ENCODE peak calls at places on chromosome 14, in ten cellular contexts. V, J, F, M, C, P, R, G, L and Z are unnamed samples.

GRCh38 chr14:23562822-23563472 is 4.6 kb downstream of the AP1G2 start:
- DNase-seq in P (peak), G (peak), F (peak), L (peak), J (no peak), C (peak), V (no peak), M (peak), R (peak), Z (peak)

GRCh38 chr14:72665259-72665658 is 228.6 kb downstream of the DPF3 start:
- DNase-seq in C (peak), P (peak), M (no peak), V (no peak), J (no peak), F (no peak), G (no peak), R (peak), L (no peak), Z (no peak)

GRCh38 chr14:36701144-36701543 is 39.5 kb downstream of the PAX9 start:
- DNase-seq in P (no peak), V (no peak), R (no peak), C (no peak), G (no peak), L (no peak), M (no peak), J (no peak), F (no peak), Z (no peak)

GRCh38 chr14:105488781-105489606 is 2.1 kb upstream of the TEDC1 start:
- DNase-seq in P (no peak), R (peak), J (no peak), V (peak), M (no peak), G (no peak), F (no peak), C (no peak), L (no peak), Z (no peak)

GRCh38 chr14:98633380-98633779 is 638.6 kb downstream of the BCL11B start:
- DNase-seq in P (no peak), C (no peak), L (peak), M (no peak), G (no peak), R (no peak), F (no peak), J (no peak), V (no peak), Z (peak)

GRCh38 chr14:92520102-92520651 is 6.6 kb downstream of the RIN3 start:
- DNase-seq in C (no peak), J (no peak), R (no peak), L (no peak), V (no peak), F (no peak), M (no peak), G (no peak), P (no peak), Z (no peak)

GRCh38 chr14:89921346-89921745 is 33.2 kb downstream of the EFCAB11 start:
- DNase-seq in M (no peak), G (no peak), F (no peak), L (no peak), V (no peak), R (no peak), C (no peak), J (no peak), P (no peak), Z (no peak)

GRCh38 chr14:76773956-76774355 is 12.7 kb downstream of the VASH1 start:
- DNase-seq in V (peak), M (no peak), J (no peak), L (no peak), C (no peak), R (no peak), G (no peak), P (no peak), F (no peak), Z (no peak)

GRCh38 chr14:95597784-95598204 is 62.9 kb downstream of the GLRX5 start:
- DNase-seq in M (peak), G (no peak), L (peak), R (no peak), V (no peak), P (peak), J (no peak), C (peak), F (peak), Z (peak)

GRCh38 chr14:100590726-100591452 is 3.7 kb upstream of the BEGAIN start:
- DNase-seq in V (no peak), C (no peak), R (no peak), F (no peak), L (no peak), P (no peak), G (no peak), J (peak), M (no peak), Z (no peak)

GRCh38 chr14:66237701-66238100 is 248.5 kb upstream of the CCDC196 start:
- DNase-seq in V (no peak), J (no peak), G (no peak), R (no peak), F (no peak), P (no peak), C (no peak), M (no peak), L (no peak), Z (no peak)

GRCh38 chr14:103576371-103577024 is 13.7 kb downstream of the COA8 start:
- DNase-seq in F (no peak), V (peak), G (no peak), J (peak), L (no peak), R (peak), P (peak), M (no peak), C (peak), Z (no peak)

GRCh38 chr14:42222924-42223471 is 616.3 kb downstream of the LRFN5 start:
- DNase-seq in L (peak), J (no peak), C (peak), V (peak), R (peak), G (no peak), F (no peak), M (no peak), P (peak), Z (peak)

GRCh38 chr14:39492267-39492666 is 60.0 kb upstream of the FBXO33 start:
- DNase-seq in R (peak), V (no peak), M (no peak), C (peak), P (peak), J (no peak), F (no peak), G (no peak), L (no peak), Z (no peak)

GRCh38 chr14:49767473-49768300 is at the start of gene KLHDC2:
- DNase-seq in C (peak), F (peak), J (peak), L (peak), P (peak), M (peak), R (peak), G (peak), V (peak), Z (peak)

GRCh38 chr14:101103321-101103901 is 199.9 kb upstream of the RTL1 start:
- DNase-seq in G (no peak), C (peak), L (no peak), R (no peak), J (no peak), M (no peak), F (no peak), V (no peak), P (no peak), Z (no peak)

GRCh38 chr14:95048771-95049312 is 108.5 kb downstream of the DICER1 start:
- DNase-seq in P (no peak), R (no peak), M (no peak), V (no peak), F (no peak), J (peak), L (no peak), G (no peak), C (no peak), Z (no peak)

GRCh38 chr14:94408546-94409095 is 20.2 kb upstream of the SERPINA1 start:
- DNase-seq in J (no peak), M (no peak), G (no peak), P (no peak), R (no peak), L (no peak), C (no peak), F (no peak), V (no peak), Z (no peak)

GRCh38 chr14:61280526-61281185 is 482 bp downstream of the TMEM30B start:
- DNase-seq in C (peak), P (no peak), L (peak), F (peak), J (peak), V (peak), R (peak), M (peak), G (peak), Z (peak)

GRCh38 chr14:51442513-51443175 is 202.6 kb downstream of the TMX1 start:
- DNase-seq in G (no peak), M (no peak), J (peak), L (no peak), C (peak), F (no peak), R (peak), P (peak), V (no peak), Z (no peak)

GRCh38 chr14:83867871-83868270 is 1662.1 kb upstream of the FLRT2 start:
- DNase-seq in C (no peak), J (no peak), V (no peak), P (no peak), M (no peak), L (peak), R (no peak), F (no peak), G (no peak), Z (peak)

GRCh38 chr14:100807979-100808734 is 17.8 kb upstream of the MEG3 start:
- DNase-seq in L (no peak), P (no peak), F (no peak), M (no peak), C (no peak), G (no peak), V (no peak), R (no peak), J (no peak), Z (no peak)

GRCh38 chr14:49971156-49972141 is 78.6 kb downstream of the ARF6 start:
- DNase-seq in L (peak), C (no peak), G (no peak), F (peak), V (no peak), P (no peak), J (no peak), M (peak), R (no peak), Z (no peak)

GRCh38 chr14:91872011-91872476 is 4.7 kb upstream of the TC2N start:
- DNase-seq in G (no peak), F (peak), C (no peak), L (no peak), R (peak), V (no peak), P (no peak), J (no peak), M (no peak), Z (no peak)

GRCh38 chr14:24032727-24033418 is 18.9 kb upstream of the CARMIL3 start:
- DNase-seq in C (peak), M (no peak), V (no peak), J (no peak), P (peak), R (peak), L (no peak), G (no peak), F (no peak), Z (no peak)